ENCODE peak calls at places on chromosomes 13 and 19, in six cellular contexts. J is T-helper 2 cell, N is AG09319, Y is Ammon's horn, U is NCI-H748 treated with DMSO at 0.1 percent for 48 hours, L is uterus. B is an unnamed sample.

GRCh38 chr19:41420101-41420880 is 6.9 kb downstream of the B3GNT8 start:
- DNase-seq in J (no peak), N (no peak), Y (peak; percentile 65), U (no peak), L (no peak), B (no peak)

GRCh38 chr13:46666727-46667456 is 113.9 kb downstream of the LRCH1 start:
- DNase-seq in J (no peak), N (no peak), Y (no peak), U (no peak), L (no peak), B (no peak)

GRCh38 chr19:43983912-43984686 is at the start of gene ZNF155:
- DNase-seq in J (peak; percentile 57), N (peak; percentile 91), Y (peak; percentile 99), U (peak; percentile 97), L (peak; percentile 88), B (peak; percentile 66)

GRCh38 chr13:18996221-18996620 is 185.4 kb downstream of the TUBA3C start:
- DNase-seq in J (no peak), N (no peak), Y (no peak), U (no peak), L (no peak), B (no peak)

GRCh38 chr19:38337360-38337653 is 1.7 kb downstream of the CATSPERG start:
- DNase-seq in J (no peak), N (no peak), Y (no peak), U (no peak), L (no peak), B (no peak)

GRCh38 chr13:87535911-87536310 is 135.3 kb upstream of the SLITRK5 start:
- DNase-seq in J (no peak), N (no peak), Y (no peak), U (no peak), L (no peak), B (no peak)

GRCh38 chr13:104011505-104012270 is 945.5 kb upstream of the SLC10A2 start:
- DNase-seq in J (no peak), N (no peak), Y (no peak), U (no peak), L (no peak), B (no peak)

GRCh38 chr13:20475927-20476691 is 49.5 kb downstream of the CRYL1 start:
- DNase-seq in J (peak; percentile 57), N (no peak), Y (no peak), U (no peak), L (no peak), B (peak; percentile 33)

GRCh38 chr13:21696865-21697448 is 26.1 kb downstream of the FGF9 start:
- DNase-seq in J (no peak), N (no peak), Y (no peak), U (peak; percentile 66), L (no peak), B (no peak)

GRCh38 chr19:53158119-53158656 is 665 bp downstream of the ZNF347 start:
- DNase-seq in J (peak; percentile 17), N (peak; percentile 2), Y (peak; percentile 6), U (no peak), L (peak; percentile 33), B (no peak)

GRCh38 chr19:36027696-36028095 is 5.0 kb downstream of the CLIP3 start:
- DNase-seq in J (no peak), N (no peak), Y (no peak), U (no peak), L (no peak), B (no peak)

GRCh38 chr13:24644051-24644450 is 36.2 kb upstream of the ATP12A start:
- DNase-seq in J (no peak), N (no peak), Y (no peak), U (no peak), L (no peak), B (no peak)

GRCh38 chr13:51644649-51645048 is 60.4 kb downstream of the WDFY2 start:
- DNase-seq in J (no peak), N (no peak), Y (no peak), U (no peak), L (no peak), B (no peak)

GRCh38 chr19:18357442-18358264 is 17.3 kb downstream of the PGPEP1 start:
- DNase-seq in J (no peak), N (no peak), Y (no peak), U (no peak), L (no peak), B (no peak)

GRCh38 chr19:48480151-48480475 is 10.9 kb downstream of the CYTH2 start:
- DNase-seq in J (no peak), N (no peak), Y (peak; percentile 80), U (no peak), L (peak; percentile 68), B (no peak)

GRCh38 chr13:88031980-88032562 is 360.9 kb downstream of the SLITRK5 start:
- DNase-seq in J (no peak), N (no peak), Y (no peak), U (no peak), L (no peak), B (no peak)

GRCh38 chr13:105627270-105627669 is 908.2 kb downstream of the EFNB2 start:
- DNase-seq in J (no peak), N (no peak), Y (no peak), U (no peak), L (no peak), B (no peak)

GRCh38 chr13:95833713-95834112 is 156.8 kb downstream of the DNAJC3 start:
- DNase-seq in J (no peak), N (no peak), Y (no peak), U (no peak), L (no peak), B (no peak)

GRCh38 chr19:17138937-17139598 is 63.5 kb downstream of the MYO9B start:
- DNase-seq in J (no peak), N (no peak), Y (no peak), U (no peak), L (no peak), B (no peak)

GRCh38 chr19:55373993-55374757 is 2.5 kb upstream of the TMEM190 start:
- DNase-seq in J (no peak), N (no peak), Y (no peak), U (no peak), L (no peak), B (no peak)

GRCh38 chr19:33487901-33488817 is 33.4 kb downstream of the PEPD start:
- DNase-seq in J (no peak), N (no peak), Y (no peak), U (no peak), L (no peak), B (no peak)

GRCh38 chr19:45591004-45591637 is 6.5 kb upstream of the OPA3 start:
- DNase-seq in J (peak; percentile 17), N (no peak), Y (no peak), U (no peak), L (no peak), B (peak; percentile 25)

GRCh38 chr13:24675806-24676570 is 4.2 kb upstream of the ATP12A start:
- DNase-seq in J (no peak), N (no peak), Y (no peak), U (no peak), L (no peak), B (no peak)

GRCh38 chr19:51572415-51572814 is 1.3 kb downstream of the ZNF175 start:
- DNase-seq in J (no peak), N (no peak), Y (no peak), U (no peak), L (no peak), B (no peak)

GRCh38 chr19:5904302-5905071 is at the start of gene VMAC:
- DNase-seq in J (peak; percentile 100), N (peak; percentile 100), Y (peak; percentile 100), U (peak; percentile 96), L (peak; percentile 100), B (peak; percentile 100)